ENCODE peak calls at places on chromosomes 7 and 10, in ten cellular contexts. One of them, this sample, is unnamed.

GRCh38 chr7:112322070-112322469 is 115.6 kb downstream of the ZNF277 start:
- DNase-seq in right cardiac atrium: no peak
- DNase-seq in amniotic stem cell: no peak
- DNase-seq in NAMALWA: no peak
- DNase-seq in NCI-H1092: no peak
- DNase-seq in cardiac muscle cell: no peak
- DNase-seq in SJSA1: no peak
- DNase-seq in mucosa of gallbladder: no peak
- DNase-seq in adrenal gland: no peak
- DNase-seq in RCC 7860: no peak
- DNase-seq in this sample: no peak

GRCh38 chr7:103445228-103446020 is 583 bp downstream of the SLC26A5 start:
- DNase-seq in cardiac muscle cell: peak
- DNase-seq in amniotic stem cell: no peak
- DNase-seq in RCC 7860: no peak
- DNase-seq in SJSA1: no peak
- DNase-seq in right cardiac atrium: no peak
- DNase-seq in NCI-H1092: no peak
- DNase-seq in adrenal gland: no peak
- DNase-seq in mucosa of gallbladder: no peak
- DNase-seq in NAMALWA: no peak
- DNase-seq in this sample: peak

GRCh38 chr7:43078794-43079193 is 33.7 kb upstream of the HECW1 start:
- DNase-seq in amniotic stem cell: no peak
- DNase-seq in mucosa of gallbladder: no peak
- DNase-seq in SJSA1: no peak
- DNase-seq in RCC 7860: no peak
- DNase-seq in cardiac muscle cell: no peak
- DNase-seq in NCI-H1092: no peak
- DNase-seq in NAMALWA: no peak
- DNase-seq in adrenal gland: no peak
- DNase-seq in right cardiac atrium: no peak
- DNase-seq in this sample: no peak

GRCh38 chr10:59350558-59350957 is 11.8 kb downstream of the FAM13C start:
- DNase-seq in amniotic stem cell: no peak
- DNase-seq in mucosa of gallbladder: no peak
- DNase-seq in adrenal gland: no peak
- DNase-seq in RCC 7860: no peak
- DNase-seq in NCI-H1092: no peak
- DNase-seq in right cardiac atrium: no peak
- DNase-seq in cardiac muscle cell: no peak
- DNase-seq in SJSA1: no peak
- DNase-seq in NAMALWA: no peak
- DNase-seq in this sample: no peak

GRCh38 chr7:156979007-156979606 is 29.6 kb downstream of the NOM1 start:
- DNase-seq in adrenal gland: no peak
- DNase-seq in amniotic stem cell: no peak
- DNase-seq in SJSA1: no peak
- DNase-seq in RCC 7860: no peak
- DNase-seq in NAMALWA: no peak
- DNase-seq in cardiac muscle cell: no peak
- DNase-seq in mucosa of gallbladder: no peak
- DNase-seq in right cardiac atrium: no peak
- DNase-seq in NCI-H1092: no peak
- DNase-seq in this sample: no peak

GRCh38 chr10:123724747-123725146 is 58.6 kb downstream of the GPR26 start:
- DNase-seq in mucosa of gallbladder: no peak
- DNase-seq in amniotic stem cell: no peak
- DNase-seq in NCI-H1092: no peak
- DNase-seq in NAMALWA: no peak
- DNase-seq in adrenal gland: no peak
- DNase-seq in RCC 7860: no peak
- DNase-seq in SJSA1: no peak
- DNase-seq in cardiac muscle cell: no peak
- DNase-seq in right cardiac atrium: no peak
- DNase-seq in this sample: no peak

GRCh38 chr7:69204936-69205335 is 393.3 kb upstream of the AUTS2 start:
- DNase-seq in RCC 7860: peak
- DNase-seq in SJSA1: no peak
- DNase-seq in NAMALWA: no peak
- DNase-seq in amniotic stem cell: no peak
- DNase-seq in mucosa of gallbladder: no peak
- DNase-seq in adrenal gland: no peak
- DNase-seq in right cardiac atrium: no peak
- DNase-seq in cardiac muscle cell: no peak
- DNase-seq in NCI-H1092: no peak
- DNase-seq in this sample: no peak

GRCh38 chr7:151818674-151819519 is 58.0 kb downstream of the PRKAG2 start:
- DNase-seq in NAMALWA: no peak
- DNase-seq in right cardiac atrium: no peak
- DNase-seq in SJSA1: no peak
- DNase-seq in cardiac muscle cell: no peak
- DNase-seq in adrenal gland: no peak
- DNase-seq in mucosa of gallbladder: no peak
- DNase-seq in RCC 7860: no peak
- DNase-seq in NCI-H1092: peak
- DNase-seq in amniotic stem cell: no peak
- DNase-seq in this sample: peak

GRCh38 chr10:5959116-5959515 is 18.2 kb downstream of the IL15RA start:
- DNase-seq in adrenal gland: no peak
- DNase-seq in cardiac muscle cell: no peak
- DNase-seq in right cardiac atrium: no peak
- DNase-seq in NCI-H1092: no peak
- DNase-seq in amniotic stem cell: no peak
- DNase-seq in NAMALWA: no peak
- DNase-seq in SJSA1: peak
- DNase-seq in RCC 7860: no peak
- DNase-seq in mucosa of gallbladder: no peak
- DNase-seq in this sample: peak

GRCh38 chr7:149016876-149017275 is 11.4 kb downstream of the PDIA4 start:
- DNase-seq in right cardiac atrium: no peak
- DNase-seq in cardiac muscle cell: no peak
- DNase-seq in RCC 7860: no peak
- DNase-seq in adrenal gland: no peak
- DNase-seq in NAMALWA: no peak
- DNase-seq in NCI-H1092: no peak
- DNase-seq in amniotic stem cell: no peak
- DNase-seq in mucosa of gallbladder: no peak
- DNase-seq in SJSA1: no peak
- DNase-seq in this sample: no peak

GRCh38 chr7:24981544-24981951 is 1.6 kb upstream of the OSBPL3 start:
- DNase-seq in right cardiac atrium: peak
- DNase-seq in NAMALWA: peak
- DNase-seq in amniotic stem cell: no peak
- DNase-seq in NCI-H1092: peak
- DNase-seq in SJSA1: peak
- DNase-seq in adrenal gland: peak
- DNase-seq in RCC 7860: peak
- DNase-seq in cardiac muscle cell: peak
- DNase-seq in mucosa of gallbladder: peak
- DNase-seq in this sample: peak

GRCh38 chr10:25522946-25523608 is 348.3 kb downstream of the GPR158 start:
- DNase-seq in amniotic stem cell: no peak
- DNase-seq in RCC 7860: no peak
- DNase-seq in NAMALWA: no peak
- DNase-seq in adrenal gland: no peak
- DNase-seq in right cardiac atrium: no peak
- DNase-seq in mucosa of gallbladder: no peak
- DNase-seq in NCI-H1092: no peak
- DNase-seq in SJSA1: no peak
- DNase-seq in cardiac muscle cell: peak
- DNase-seq in this sample: no peak

GRCh38 chr7:66374141-66374540 is 169.0 kb downstream of the TPST1 start:
- DNase-seq in cardiac muscle cell: no peak
- DNase-seq in mucosa of gallbladder: no peak
- DNase-seq in right cardiac atrium: no peak
- DNase-seq in RCC 7860: no peak
- DNase-seq in SJSA1: no peak
- DNase-seq in NCI-H1092: no peak
- DNase-seq in adrenal gland: no peak
- DNase-seq in amniotic stem cell: no peak
- DNase-seq in NAMALWA: no peak
- DNase-seq in this sample: no peak

GRCh38 chr7:77351539-77352004 is 64.6 kb downstream of the GSAP start:
- DNase-seq in RCC 7860: no peak
- DNase-seq in adrenal gland: no peak
- DNase-seq in SJSA1: no peak
- DNase-seq in mucosa of gallbladder: no peak
- DNase-seq in amniotic stem cell: no peak
- DNase-seq in right cardiac atrium: no peak
- DNase-seq in NAMALWA: peak
- DNase-seq in NCI-H1092: no peak
- DNase-seq in cardiac muscle cell: no peak
- DNase-seq in this sample: no peak

GRCh38 chr10:102401735-102402511 is 6.4 kb downstream of the NFKB2 start:
- DNase-seq in SJSA1: no peak
- DNase-seq in NCI-H1092: no peak
- DNase-seq in NAMALWA: no peak
- DNase-seq in adrenal gland: no peak
- DNase-seq in right cardiac atrium: no peak
- DNase-seq in cardiac muscle cell: no peak
- DNase-seq in amniotic stem cell: no peak
- DNase-seq in mucosa of gallbladder: no peak
- DNase-seq in RCC 7860: peak
- DNase-seq in this sample: peak

GRCh38 chr10:102629661-102630614 is 14.3 kb upstream of the TRIM8 start:
- DNase-seq in mucosa of gallbladder: no peak
- DNase-seq in amniotic stem cell: peak
- DNase-seq in NAMALWA: no peak
- DNase-seq in SJSA1: peak
- DNase-seq in adrenal gland: no peak
- DNase-seq in RCC 7860: peak
- DNase-seq in cardiac muscle cell: peak
- DNase-seq in NCI-H1092: no peak
- DNase-seq in right cardiac atrium: peak
- DNase-seq in this sample: peak